ENCODE peak calls at places on chromosomes 2 and 18, in four cellular contexts. Y is T-helper 17 cell, V is neural progenitor cell, I is foreskin fibroblast. K is an unnamed sample.

GRCh38 chr18:42675810-42676209 is 439.7 kb downstream of the RIT2 start:
- DNase-seq in I (no peak), Y (no peak), V (no peak), K (no peak)

GRCh38 chr2:144681389-144681788 is 161.5 kb upstream of the ZEB2 start:
- DNase-seq in Y (no peak), I (no peak), V (no peak), K (no peak)

GRCh38 chr2:105399207-105399861 is 483 bp upstream of the FHL2 start:
- DNase-seq in I (no peak), Y (no peak), V (no peak), K (no peak)

GRCh38 chr18:79400091-79400590 is 4.4 kb downstream of the NFATC1 start:
- DNase-seq in Y (peak), I (peak), V (peak), K (peak)

GRCh38 chr2:110854355-110855081 is 122.1 kb downstream of the ACOXL start:
- DNase-seq in I (no peak), Y (no peak), V (no peak), K (no peak)

GRCh38 chr18:28208268-28208667 is 31.3 kb upstream of the CDH2 start:
- DNase-seq in Y (no peak), V (no peak), I (no peak), K (no peak)

GRCh38 chr18:42937434-42937833 is 178.1 kb downstream of the RIT2 start:
- DNase-seq in I (no peak), V (no peak), Y (no peak), K (no peak)

GRCh38 chr2:77443076-77443475 is 79.1 kb downstream of the LRRTM4 start:
- DNase-seq in I (no peak), V (no peak), Y (no peak), K (no peak)

GRCh38 chr2:172373761-172374160 is 53.6 kb upstream of the ITGA6 start:
- DNase-seq in Y (no peak), I (peak), V (no peak), K (no peak)